ENCODE peak calls at places on chromosomes 11 and 22, in nine cellular contexts. One of them, this sample, is unnamed. For H3K4me1, the result is how much of the 10 kb centered on the place peaks cover.

GRCh38 chr22:44523981-44524759 is 26.1 kb upstream of the RTL6 start:
- DNase-seq in mammary epithelial cell: no peak
- DNase-seq in MM.1S: no peak
- DNase-seq in suprapubic skin: peak
- DNase-seq in neural progenitor cell: no peak
- DNase-seq in tibial artery: no peak
- DNase-seq in Peyer's patch: no peak
- DNase-seq in CD8-positive, alpha-beta T cell: no peak
- DNase-seq in HCT116: no peak
- DNase-seq in this sample: peak

GRCh38 chr11:130131957-130132850 is 27.4 kb upstream of the ST14 start:
- DNase-seq in mammary epithelial cell: peak
- DNase-seq in MM.1S: peak
- DNase-seq in Peyer's patch: no peak
- DNase-seq in tibial artery: no peak
- DNase-seq in suprapubic skin: no peak
- DNase-seq in HCT116: peak
- DNase-seq in neural progenitor cell: peak
- DNase-seq in CD8-positive, alpha-beta T cell: peak
- DNase-seq in this sample: peak

GRCh38 chr22:48944433-48944755 is 883.3 kb downstream of the BRD1 start:
- DNase-seq in Peyer's patch: peak
- DNase-seq in tibial artery: no peak
- DNase-seq in HCT116: no peak
- DNase-seq in MM.1S: no peak
- DNase-seq in mammary epithelial cell: no peak
- DNase-seq in neural progenitor cell: no peak
- DNase-seq in suprapubic skin: peak
- DNase-seq in CD8-positive, alpha-beta T cell: no peak
- DNase-seq in this sample: no peak

GRCh38 chr11:87466228-87466627 is 428.5 kb downstream of the TMEM135 start:
- DNase-seq in tibial artery: no peak
- DNase-seq in neural progenitor cell: no peak
- DNase-seq in CD8-positive, alpha-beta T cell: no peak
- DNase-seq in mammary epithelial cell: no peak
- DNase-seq in Peyer's patch: no peak
- DNase-seq in HCT116: no peak
- DNase-seq in MM.1S: no peak
- DNase-seq in suprapubic skin: no peak
- DNase-seq in this sample: no peak

GRCh38 chr11:121634889-121635288 is 182.1 kb upstream of the SORL1-AS1 start:
- DNase-seq in suprapubic skin: no peak
- DNase-seq in HCT116: no peak
- DNase-seq in tibial artery: no peak
- DNase-seq in CD8-positive, alpha-beta T cell: no peak
- DNase-seq in MM.1S: no peak
- DNase-seq in Peyer's patch: no peak
- DNase-seq in neural progenitor cell: no peak
- DNase-seq in mammary epithelial cell: peak
- DNase-seq in this sample: no peak

GRCh38 chr22:36027579-36027959 is 1.1 kb downstream of the RBFOX2 start:
- DNase-seq in tibial artery: peak
- DNase-seq in Peyer's patch: no peak
- DNase-seq in MM.1S: no peak
- DNase-seq in CD8-positive, alpha-beta T cell: no peak
- DNase-seq in mammary epithelial cell: peak
- DNase-seq in HCT116: no peak
- DNase-seq in neural progenitor cell: peak
- DNase-seq in suprapubic skin: peak
- DNase-seq in this sample: no peak

GRCh38 chr11:128911239-128911638 is 20.1 kb downstream of the KCNJ5 start:
- DNase-seq in Peyer's patch: no peak
- DNase-seq in CD8-positive, alpha-beta T cell: no peak
- DNase-seq in tibial artery: no peak
- DNase-seq in HCT116: no peak
- DNase-seq in neural progenitor cell: no peak
- DNase-seq in suprapubic skin: no peak
- DNase-seq in mammary epithelial cell: no peak
- DNase-seq in MM.1S: no peak
- DNase-seq in this sample: no peak

GRCh38 chr11:76152741-76153608 is 53.3 kb downstream of the WNT11 start:
- DNase-seq in HCT116: no peak
- DNase-seq in suprapubic skin: peak
- DNase-seq in mammary epithelial cell: no peak
- DNase-seq in MM.1S: no peak
- DNase-seq in tibial artery: no peak
- DNase-seq in neural progenitor cell: peak
- DNase-seq in CD8-positive, alpha-beta T cell: no peak
- DNase-seq in Peyer's patch: peak
- DNase-seq in this sample: no peak

GRCh38 chr11:45388472-45388871 is 102.3 kb upstream of the SYT13 start:
- DNase-seq in MM.1S: no peak
- DNase-seq in tibial artery: no peak
- DNase-seq in Peyer's patch: no peak
- DNase-seq in suprapubic skin: no peak
- DNase-seq in mammary epithelial cell: no peak
- DNase-seq in neural progenitor cell: no peak
- DNase-seq in HCT116: no peak
- DNase-seq in CD8-positive, alpha-beta T cell: no peak
- DNase-seq in this sample: no peak

GRCh38 chr11:26766996-26767395 is 45.1 kb upstream of the SLC5A12 start:
- DNase-seq in neural progenitor cell: no peak
- DNase-seq in CD8-positive, alpha-beta T cell: no peak
- DNase-seq in mammary epithelial cell: no peak
- DNase-seq in MM.1S: no peak
- DNase-seq in suprapubic skin: no peak
- DNase-seq in Peyer's patch: no peak
- DNase-seq in tibial artery: no peak
- DNase-seq in HCT116: no peak
- DNase-seq in this sample: no peak

GRCh38 chr11:93939084-93939780 is 81.9 kb upstream of the HEPHL1 start:
- DNase-seq in HCT116: no peak
- DNase-seq in Peyer's patch: no peak
- DNase-seq in suprapubic skin: no peak
- DNase-seq in MM.1S: no peak
- DNase-seq in mammary epithelial cell: peak
- DNase-seq in CD8-positive, alpha-beta T cell: no peak
- DNase-seq in neural progenitor cell: no peak
- DNase-seq in tibial artery: no peak
- DNase-seq in this sample: no peak

GRCh38 chr11:107999759-108000455 is 8.8 kb upstream of the CUL5 start:
- DNase-seq in HCT116: peak
- DNase-seq in mammary epithelial cell: peak
- DNase-seq in MM.1S: peak
- DNase-seq in CD8-positive, alpha-beta T cell: peak
- DNase-seq in suprapubic skin: no peak
- DNase-seq in neural progenitor cell: peak
- DNase-seq in tibial artery: no peak
- DNase-seq in Peyer's patch: no peak
- DNase-seq in this sample: no peak

GRCh38 chr22:48104102-48104738 is 1341.8 kb downstream of the TBC1D22A start:
- DNase-seq in HCT116: no peak
- DNase-seq in mammary epithelial cell: no peak
- DNase-seq in neural progenitor cell: no peak
- DNase-seq in Peyer's patch: no peak
- DNase-seq in MM.1S: no peak
- DNase-seq in suprapubic skin: peak
- DNase-seq in tibial artery: no peak
- DNase-seq in CD8-positive, alpha-beta T cell: no peak
- DNase-seq in this sample: peak

DNA sequence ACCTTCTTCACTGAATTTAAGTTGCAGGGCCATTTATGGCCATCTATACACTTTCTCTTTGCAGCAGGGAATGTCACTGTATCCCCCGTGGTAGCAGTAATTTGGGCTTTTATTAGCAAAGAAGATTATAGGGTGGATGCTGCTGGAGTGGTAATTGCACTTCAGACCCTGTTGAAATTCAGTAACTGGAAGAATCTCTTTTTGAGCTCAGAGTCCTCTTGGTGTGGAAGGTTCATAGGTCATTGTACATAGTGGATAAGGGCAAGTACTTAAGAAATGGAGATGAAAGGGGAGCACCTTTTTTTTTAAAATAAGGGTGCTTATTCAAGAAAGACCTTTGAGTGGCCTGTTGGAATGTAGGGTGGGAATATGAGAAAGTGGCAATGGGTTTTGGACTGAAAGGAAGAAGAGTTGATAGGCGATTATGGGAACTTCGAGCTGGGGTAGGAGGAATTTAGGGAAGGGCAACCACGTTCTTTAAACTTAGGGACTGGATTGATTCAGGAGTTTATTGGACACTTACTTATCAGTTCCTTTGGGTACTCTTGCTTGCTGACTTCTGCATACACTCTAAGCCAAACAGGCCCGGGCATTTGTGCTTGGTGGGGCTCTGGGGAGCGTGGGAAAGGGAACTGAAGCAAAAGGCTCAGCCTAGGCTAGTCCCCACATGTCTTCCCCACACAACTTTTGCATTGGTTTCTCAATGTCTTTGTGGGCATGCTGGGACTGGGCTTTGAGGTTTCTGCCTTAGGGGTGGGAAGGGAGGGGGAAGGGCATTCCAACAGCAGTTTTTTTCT is 26.5 kb downstream of the CTNND1 start:
- DNase-seq in Peyer's patch: no peak
- DNase-seq in suprapubic skin: no peak
- DNase-seq in MM.1S: no peak
- DNase-seq in neural progenitor cell: peak
- DNase-seq in mammary epithelial cell: peak
- DNase-seq in tibial artery: no peak
- DNase-seq in HCT116: no peak
- DNase-seq in CD8-positive, alpha-beta T cell: no peak
- DNase-seq in this sample: no peak
- H3K4me1 ChIP-seq in Peyer's patch: under half
- H3K4me1 ChIP-seq in suprapubic skin: half or more
- H3K4me1 ChIP-seq in MM.1S: under half
- H3K4me1 ChIP-seq in neural progenitor cell: under half
- H3K4me1 ChIP-seq in mammary epithelial cell: half or more
- H3K4me1 ChIP-seq in tibial artery: under half
- H3K4me1 ChIP-seq in HCT116: half or more
- H3K4me1 ChIP-seq in CD8-positive, alpha-beta T cell: under half
- H3K4me1 ChIP-seq in this sample: half or more

GRCh38 chr11:21514298-21514697 is 678.6 kb upstream of the ANO5 start:
- DNase-seq in mammary epithelial cell: no peak
- DNase-seq in suprapubic skin: no peak
- DNase-seq in neural progenitor cell: peak
- DNase-seq in MM.1S: peak
- DNase-seq in HCT116: no peak
- DNase-seq in CD8-positive, alpha-beta T cell: no peak
- DNase-seq in tibial artery: no peak
- DNase-seq in Peyer's patch: no peak
- DNase-seq in this sample: no peak
- TF ChIP-seq CTCF in mammary epithelial cell: peak
- TF ChIP-seq CTCF in suprapubic skin: peak
- TF ChIP-seq CTCF in neural progenitor cell: peak
- TF ChIP-seq CTCF in MM.1S: peak
- TF ChIP-seq CTCF in HCT116: no peak
- TF ChIP-seq CTCF in CD8-positive, alpha-beta T cell: no peak
- TF ChIP-seq CTCF in tibial artery: no peak
- TF ChIP-seq CTCF in Peyer's patch: no peak
- TF ChIP-seq CTCF in this sample: no peak

GRCh38 chr22:31140746-31141145 is 438 bp upstream of the PLA2G3 start:
- DNase-seq in MM.1S: no peak
- DNase-seq in tibial artery: no peak
- DNase-seq in mammary epithelial cell: no peak
- DNase-seq in Peyer's patch: no peak
- DNase-seq in HCT116: no peak
- DNase-seq in neural progenitor cell: no peak
- DNase-seq in CD8-positive, alpha-beta T cell: no peak
- DNase-seq in suprapubic skin: no peak
- DNase-seq in this sample: no peak
- H3K27ac ChIP-seq in MM.1S: no peak
- H3K27ac ChIP-seq in tibial artery: no peak
- H3K27ac ChIP-seq in mammary epithelial cell: no peak
- H3K27ac ChIP-seq in Peyer's patch: no peak
- H3K27ac ChIP-seq in HCT116: no peak
- H3K27ac ChIP-seq in neural progenitor cell: no peak
- H3K27ac ChIP-seq in CD8-positive, alpha-beta T cell: no peak
- H3K27ac ChIP-seq in suprapubic skin: no peak
- H3K27ac ChIP-seq in this sample: no peak

GRCh38 chr22:47050601-47051051 is 288.2 kb downstream of the TBC1D22A start:
- DNase-seq in HCT116: no peak
- DNase-seq in tibial artery: no peak
- DNase-seq in CD8-positive, alpha-beta T cell: no peak
- DNase-seq in suprapubic skin: no peak
- DNase-seq in mammary epithelial cell: no peak
- DNase-seq in MM.1S: no peak
- DNase-seq in Peyer's patch: no peak
- DNase-seq in neural progenitor cell: no peak
- DNase-seq in this sample: no peak
- H3K4me1 ChIP-seq in HCT116: under half
- H3K4me1 ChIP-seq in tibial artery: under half
- H3K4me1 ChIP-seq in CD8-positive, alpha-beta T cell: under half
- H3K4me1 ChIP-seq in suprapubic skin: under half
- H3K4me1 ChIP-seq in mammary epithelial cell: under half
- H3K4me1 ChIP-seq in MM.1S: under half
- H3K4me1 ChIP-seq in Peyer's patch: under half
- H3K4me1 ChIP-seq in neural progenitor cell: under half
- H3K4me1 ChIP-seq in this sample: under half

GRCh38 chr11:73403541-73403940 is 27.3 kb downstream of the RELT start:
- DNase-seq in Peyer's patch: no peak
- DNase-seq in MM.1S: no peak
- DNase-seq in HCT116: no peak
- DNase-seq in tibial artery: no peak
- DNase-seq in CD8-positive, alpha-beta T cell: no peak
- DNase-seq in neural progenitor cell: no peak
- DNase-seq in mammary epithelial cell: no peak
- DNase-seq in suprapubic skin: no peak
- DNase-seq in this sample: no peak

GRCh38 chr11:73404048-73404447 is 27.8 kb downstream of the RELT start:
- DNase-seq in tibial artery: peak
- DNase-seq in Peyer's patch: no peak
- DNase-seq in suprapubic skin: peak
- DNase-seq in MM.1S: no peak
- DNase-seq in CD8-positive, alpha-beta T cell: no peak
- DNase-seq in neural progenitor cell: peak
- DNase-seq in HCT116: peak
- DNase-seq in mammary epithelial cell: peak
- DNase-seq in this sample: no peak

GRCh38 chr11:73401924-73402833 is 26.0 kb downstream of the RELT start:
- DNase-seq in suprapubic skin: no peak
- DNase-seq in mammary epithelial cell: no peak
- DNase-seq in MM.1S: no peak
- DNase-seq in HCT116: no peak
- DNase-seq in neural progenitor cell: peak
- DNase-seq in tibial artery: no peak
- DNase-seq in CD8-positive, alpha-beta T cell: no peak
- DNase-seq in Peyer's patch: no peak
- DNase-seq in this sample: no peak

GRCh38 chr11:73401217-73401923 is 25.2 kb downstream of the RELT start:
- DNase-seq in CD8-positive, alpha-beta T cell: no peak
- DNase-seq in suprapubic skin: no peak
- DNase-seq in tibial artery: no peak
- DNase-seq in mammary epithelial cell: no peak
- DNase-seq in HCT116: no peak
- DNase-seq in MM.1S: no peak
- DNase-seq in Peyer's patch: no peak
- DNase-seq in neural progenitor cell: no peak
- DNase-seq in this sample: no peak

GRCh38 chr11:73402834-73403185 is 26.6 kb downstream of the RELT start:
- DNase-seq in HCT116: no peak
- DNase-seq in suprapubic skin: no peak
- DNase-seq in mammary epithelial cell: no peak
- DNase-seq in neural progenitor cell: no peak
- DNase-seq in Peyer's patch: no peak
- DNase-seq in MM.1S: peak
- DNase-seq in tibial artery: no peak
- DNase-seq in CD8-positive, alpha-beta T cell: no peak
- DNase-seq in this sample: no peak
- TF ChIP-seq CTCF in HCT116: peak
- TF ChIP-seq CTCF in suprapubic skin: no peak
- TF ChIP-seq CTCF in mammary epithelial cell: peak
- TF ChIP-seq CTCF in neural progenitor cell: no peak
- TF ChIP-seq CTCF in Peyer's patch: no peak
- TF ChIP-seq CTCF in MM.1S: peak
- TF ChIP-seq CTCF in tibial artery: no peak
- TF ChIP-seq CTCF in CD8-positive, alpha-beta T cell: no peak
- TF ChIP-seq CTCF in this sample: no peak

This sample was measured in right atrium auricular region.